ENCODE peak calls at places on chromosomes 5 and 9, in six cellular contexts. G is spleen, C is upper lobe of left lung, M is suprapubic skin, K is stomach, H is sigmoid colon. W is an unnamed sample.

GRCh38 chr5:179731791-179732411 is 721 bp upstream of the MAML1 start:
- DNase-seq in C (peak), H (peak), K (no peak), M (peak), G (peak), W (no peak)

GRCh38 chr5:38706376-38706775 is 139.4 kb upstream of the OSMR start:
- DNase-seq in M (no peak), C (no peak), H (no peak), G (no peak), K (no peak), W (no peak)

GRCh38 chr5:57539281-57539701 is 56.7 kb upstream of the ACTBL2 start:
- DNase-seq in H (no peak), C (no peak), G (no peak), M (no peak), K (no peak), W (no peak)

GRCh38 chr5:856531-857425 is 6.0 kb upstream of the ZDHHC11 start:
- DNase-seq in K (no peak), G (peak), M (no peak), H (peak), C (no peak), W (no peak)

GRCh38 chr5:77418601-77419591 is 73.2 kb downstream of the WDR41 start:
- DNase-seq in G (no peak), K (no peak), H (no peak), C (no peak), M (no peak), W (no peak)

GRCh38 chr5:144024601-144025000 is 145.9 kb downstream of the YIPF5 start:
- DNase-seq in M (no peak), H (no peak), C (no peak), K (no peak), G (no peak), W (no peak)

GRCh38 chr9:17063535-17064135 is 71.2 kb upstream of the CNTLN start:
- DNase-seq in G (no peak), C (no peak), M (no peak), K (no peak), H (no peak), W (no peak)

GRCh38 chr5:74418709-74419108 is 221.8 kb downstream of the ENC1 start:
- DNase-seq in M (no peak), K (no peak), H (no peak), G (no peak), C (no peak), W (no peak)

GRCh38 chr5:114120166-114120565 is 241.7 kb upstream of the KCNN2 start:
- DNase-seq in C (no peak), G (no peak), H (no peak), K (no peak), M (no peak), W (no peak)

GRCh38 chr5:148740466-148740865 is 85.9 kb upstream of the ADRB2 start:
- DNase-seq in G (no peak), M (no peak), C (no peak), K (no peak), H (no peak), W (no peak)

GRCh38 chr5:139064613-139065012 is 133.6 kb downstream of the SIL1 start:
- DNase-seq in C (no peak), H (no peak), K (peak), M (no peak), G (no peak), W (no peak)

GRCh38 chr5:139062910-139063663 is 135.1 kb downstream of the SIL1 start:
- DNase-seq in G (no peak), K (no peak), H (no peak), M (no peak), C (no peak), W (no peak)

GRCh38 chr5:139063664-139064054 is 134.5 kb downstream of the SIL1 start:
- DNase-seq in G (no peak), M (no peak), K (no peak), C (no peak), H (no peak), W (no peak)

GRCh38 chr5:139068060-139068459 is 130.1 kb downstream of the SIL1 start:
- DNase-seq in G (no peak), H (no peak), K (no peak), M (no peak), C (no peak), W (no peak)

DNA sequence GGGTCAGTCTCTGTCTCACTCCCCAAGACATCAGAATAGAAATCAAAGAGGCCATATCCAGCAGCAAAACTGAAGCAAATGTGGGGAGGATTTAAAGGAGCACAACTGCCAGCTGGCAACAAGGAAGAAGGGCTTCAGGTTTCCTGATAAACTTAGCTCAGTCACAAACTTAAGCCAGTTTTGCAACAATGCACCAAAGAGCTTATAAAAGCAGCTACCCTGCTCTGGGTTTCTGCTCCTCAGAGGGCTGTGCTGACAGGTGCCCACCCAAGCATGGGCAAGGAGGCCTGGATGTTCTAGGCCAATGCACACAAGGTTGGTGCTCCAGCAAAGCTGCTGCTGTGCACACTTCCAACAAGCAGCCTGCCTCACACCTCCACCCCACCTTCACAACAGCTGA is 132.9 kb downstream of the SIL1 start:
- DNase-seq in K (peak), H (no peak), C (no peak), G (no peak), M (no peak), W (no peak)
- TF ChIP-seq POLR2AphosphoS5 in K (no peak), H (no peak), C (no peak), G (no peak), M (no peak), W (no peak)

GRCh38 chr5:169128679-169129078 is 172.3 kb downstream of the SLIT3 start:
- DNase-seq in C (no peak), M (no peak), K (no peak), H (no peak), G (no peak), W (no peak)

GRCh38 chr5:169131944-169132343 is 169.0 kb downstream of the SLIT3 start:
- DNase-seq in M (no peak), G (no peak), C (no peak), K (no peak), H (no peak), W (no peak)

GRCh38 chr5:169133500-169133899 is 167.4 kb downstream of the SLIT3 start:
- DNase-seq in C (no peak), K (no peak), M (no peak), H (no peak), G (no peak), W (no peak)
- TF ChIP-seq POLR2AphosphoS5 in C (no peak), K (no peak), M (no peak), H (no peak), G (no peak), W (no peak)

GRCh38 chr5:98774192-98775046 is 956 bp downstream of the RGMB start:
- DNase-seq in H (peak), K (peak), C (peak), G (peak), M (peak), W (peak)

GRCh38 chr5:98773464-98774191 is at the start of gene RGMB:
- DNase-seq in K (peak), H (peak), C (peak), G (peak), M (peak), W (peak)

GRCh38 chr5:98775246-98775961 is 1.9 kb downstream of the RGMB start:
- DNase-seq in G (no peak), K (no peak), H (no peak), M (no peak), C (no peak), W (no peak)

GRCh38 chr5:98777295-98777694 is 3.8 kb downstream of the RGMB start:
- DNase-seq in H (no peak), C (no peak), K (no peak), G (no peak), M (no peak), W (no peak)

DNA sequence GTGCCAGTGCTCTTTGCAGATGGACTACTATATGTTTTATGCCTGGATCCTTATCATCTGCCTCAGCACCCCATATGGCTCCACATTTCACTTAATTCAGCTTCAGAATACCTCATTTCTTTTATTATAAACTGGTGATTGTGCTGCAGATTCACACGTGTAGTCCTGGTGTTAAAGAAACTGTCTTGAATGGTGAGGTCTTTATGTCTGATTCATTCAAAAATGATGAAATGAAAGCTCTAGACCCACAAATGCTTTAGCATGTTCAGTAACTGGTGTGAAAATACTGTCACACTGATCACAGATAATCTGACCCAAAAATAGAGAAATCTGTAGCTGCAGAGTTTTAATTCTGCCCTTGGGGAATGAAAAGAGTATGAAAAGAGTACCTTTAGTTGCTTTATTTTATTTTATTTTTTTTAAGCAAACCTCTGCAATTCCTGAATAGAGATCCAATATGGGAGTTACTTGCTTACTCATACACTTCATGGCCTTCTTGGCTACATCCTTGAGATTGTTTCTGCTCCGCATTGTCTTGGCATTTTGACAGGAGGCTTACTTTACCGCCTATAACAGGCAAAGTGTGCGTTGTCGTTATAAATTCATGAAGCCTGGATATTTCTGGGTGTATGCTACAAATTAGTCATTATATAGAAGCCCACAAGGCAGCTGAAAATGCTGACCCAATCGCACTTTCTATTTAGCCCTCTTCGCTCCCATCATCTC is 2.7 kb downstream of the RGMB start:
- DNase-seq in C (no peak), G (no peak), M (no peak), H (no peak), K (no peak), W (no peak)
- TF ChIP-seq POLR2AphosphoS5 in C (no peak), G (no peak), M (no peak), H (no peak), K (no peak), W (no peak)

GRCh38 chr5:151029856-151030336 is 9.5 kb downstream of the GPX3 start:
- DNase-seq in K (no peak), H (peak), G (no peak), C (peak), M (no peak), W (no peak)

GRCh38 chr5:151028717-151029116 is 8.3 kb downstream of the GPX3 start:
- DNase-seq in C (peak), G (no peak), M (no peak), H (peak), K (no peak), W (no peak)

GRCh38 chr5:151027961-151028479 is 7.6 kb downstream of the GPX3 start:
- DNase-seq in G (no peak), K (no peak), C (peak), H (peak), M (no peak), W (no peak)

GRCh38 chr5:151030377-151030776 is 10.0 kb downstream of the GPX3 start:
- DNase-seq in C (no peak), K (no peak), G (no peak), M (peak), H (peak), W (no peak)

GRCh38 chr5:151029179-151029855 is 8.9 kb downstream of the GPX3 start:
- DNase-seq in G (no peak), K (no peak), M (no peak), H (no peak), C (no peak), W (no peak)
- TF ChIP-seq POLR2AphosphoS5 in G (no peak), K (no peak), M (no peak), H (no peak), C (peak), W (no peak)